ENCODE peak calls at places on chromosomes 16 and 17, in seven cellular contexts. One of them, this sample, is unnamed.

GRCh38 chr16:80580109-80580832 is 39.5 kb downstream of the DYNLRB2 start:
- DNase-seq in coronary artery: no peak
- DNase-seq in heart left ventricle: no peak
- DNase-seq in fibroblast of villous mesenchyme: peak; percentile 28
- DNase-seq in brain microvascular endothelial cell: peak; percentile 89
- DNase-seq in mesothelial cell of epicardium: no peak
- DNase-seq in A549: no peak
- DNase-seq in this sample: no peak

GRCh38 chr17:236641-237405 is 55.4 kb upstream of the DOC2B start:
- DNase-seq in coronary artery: no peak
- DNase-seq in heart left ventricle: peak; percentile 3
- DNase-seq in fibroblast of villous mesenchyme: no peak
- DNase-seq in brain microvascular endothelial cell: no peak
- DNase-seq in mesothelial cell of epicardium: no peak
- DNase-seq in A549: no peak
- DNase-seq in this sample: no peak

GRCh38 chr17:2027528-2028233 is 2.3 kb upstream of the DPH1 start:
- DNase-seq in coronary artery: no peak
- DNase-seq in heart left ventricle: no peak
- DNase-seq in fibroblast of villous mesenchyme: no peak
- DNase-seq in brain microvascular endothelial cell: no peak
- DNase-seq in mesothelial cell of epicardium: no peak
- DNase-seq in A549: no peak
- DNase-seq in this sample: no peak

GRCh38 chr17:55659661-55660060 is 63.0 kb downstream of the TMEM100 start:
- DNase-seq in coronary artery: no peak
- DNase-seq in heart left ventricle: no peak
- DNase-seq in fibroblast of villous mesenchyme: no peak
- DNase-seq in brain microvascular endothelial cell: no peak
- DNase-seq in mesothelial cell of epicardium: no peak
- DNase-seq in A549: no peak
- DNase-seq in this sample: no peak

GRCh38 chr16:31876955-31877828 is 3.6 kb downstream of the ZNF267 start:
- DNase-seq in coronary artery: no peak
- DNase-seq in heart left ventricle: no peak
- DNase-seq in fibroblast of villous mesenchyme: peak; percentile 80
- DNase-seq in brain microvascular endothelial cell: peak; percentile 86
- DNase-seq in mesothelial cell of epicardium: no peak
- DNase-seq in A549: no peak
- DNase-seq in this sample: no peak

GRCh38 chr17:37752482-37752881 is 7.6 kb upstream of the HNF1B start:
- DNase-seq in coronary artery: no peak
- DNase-seq in heart left ventricle: no peak
- DNase-seq in fibroblast of villous mesenchyme: no peak
- DNase-seq in brain microvascular endothelial cell: peak; percentile 67
- DNase-seq in mesothelial cell of epicardium: no peak
- DNase-seq in A549: peak; percentile 80
- DNase-seq in this sample: no peak

GRCh38 chr17:79544142-79544914 is 66.5 kb downstream of the RBFOX3 start:
- DNase-seq in coronary artery: no peak
- DNase-seq in heart left ventricle: no peak
- DNase-seq in fibroblast of villous mesenchyme: no peak
- DNase-seq in brain microvascular endothelial cell: no peak
- DNase-seq in mesothelial cell of epicardium: no peak
- DNase-seq in A549: no peak
- DNase-seq in this sample: no peak

GRCh38 chr17:3660311-3660891 is 8.0 kb downstream of the TAX1BP3 start:
- DNase-seq in coronary artery: no peak
- DNase-seq in heart left ventricle: no peak
- DNase-seq in fibroblast of villous mesenchyme: no peak
- DNase-seq in brain microvascular endothelial cell: no peak
- DNase-seq in mesothelial cell of epicardium: no peak
- DNase-seq in A549: no peak
- DNase-seq in this sample: no peak

GRCh38 chr16:66502020-66502913 is 47.7 kb downstream of the TK2 start:
- DNase-seq in coronary artery: no peak
- DNase-seq in heart left ventricle: no peak
- DNase-seq in fibroblast of villous mesenchyme: peak; percentile 72
- DNase-seq in brain microvascular endothelial cell: no peak
- DNase-seq in mesothelial cell of epicardium: no peak
- DNase-seq in A549: no peak
- DNase-seq in this sample: no peak

GRCh38 chr17:80781851-80782277 is 209.8 kb upstream of the CHMP6 start:
- DNase-seq in coronary artery: peak; percentile 55
- DNase-seq in heart left ventricle: no peak
- DNase-seq in fibroblast of villous mesenchyme: no peak
- DNase-seq in brain microvascular endothelial cell: no peak
- DNase-seq in mesothelial cell of epicardium: no peak
- DNase-seq in A549: no peak
- DNase-seq in this sample: no peak

GRCh38 chr16:78441298-78441697 is 341.8 kb downstream of the WWOX start:
- DNase-seq in coronary artery: no peak
- DNase-seq in heart left ventricle: no peak
- DNase-seq in fibroblast of villous mesenchyme: no peak
- DNase-seq in brain microvascular endothelial cell: no peak
- DNase-seq in mesothelial cell of epicardium: no peak
- DNase-seq in A549: no peak
- DNase-seq in this sample: no peak

GRCh38 chr16:72467157-72467759 is 295.3 kb upstream of the PMFBP1 start:
- DNase-seq in coronary artery: no peak
- DNase-seq in heart left ventricle: no peak
- DNase-seq in fibroblast of villous mesenchyme: peak; percentile 65
- DNase-seq in brain microvascular endothelial cell: peak; percentile 31
- DNase-seq in mesothelial cell of epicardium: no peak
- DNase-seq in A549: peak; percentile 2
- DNase-seq in this sample: no peak

GRCh38 chr17:66302761-66303626 is 581 bp downstream of the PRKCA start:
- DNase-seq in coronary artery: no peak
- DNase-seq in heart left ventricle: peak; percentile 61
- DNase-seq in fibroblast of villous mesenchyme: peak; percentile 60
- DNase-seq in brain microvascular endothelial cell: peak; percentile 12
- DNase-seq in mesothelial cell of epicardium: peak; percentile 20
- DNase-seq in A549: peak; percentile 58
- DNase-seq in this sample: peak; percentile 87

GRCh38 chr17:58970966-58971575 is 135.6 kb downstream of the TRIM37 start:
- DNase-seq in coronary artery: no peak
- DNase-seq in heart left ventricle: no peak
- DNase-seq in fibroblast of villous mesenchyme: no peak
- DNase-seq in brain microvascular endothelial cell: peak; percentile 31
- DNase-seq in mesothelial cell of epicardium: no peak
- DNase-seq in A549: no peak
- DNase-seq in this sample: no peak

GRCh38 chr16:64089697-64090096 is 1032.2 kb downstream of the CDH11 start:
- DNase-seq in coronary artery: no peak
- DNase-seq in heart left ventricle: no peak
- DNase-seq in fibroblast of villous mesenchyme: peak; percentile 6
- DNase-seq in brain microvascular endothelial cell: peak; percentile 23
- DNase-seq in mesothelial cell of epicardium: no peak
- DNase-seq in A549: no peak
- DNase-seq in this sample: no peak

GRCh38 chr16:72188512-72188911 is 16.6 kb upstream of the PMFBP1 start:
- DNase-seq in coronary artery: no peak
- DNase-seq in heart left ventricle: no peak
- DNase-seq in fibroblast of villous mesenchyme: no peak
- DNase-seq in brain microvascular endothelial cell: no peak
- DNase-seq in mesothelial cell of epicardium: no peak
- DNase-seq in A549: no peak
- DNase-seq in this sample: no peak

GRCh38 chr16:89190150-89190958 is 10.0 kb downstream of the SLC22A31 start:
- DNase-seq in coronary artery: no peak
- DNase-seq in heart left ventricle: no peak
- DNase-seq in fibroblast of villous mesenchyme: no peak
- DNase-seq in brain microvascular endothelial cell: no peak
- DNase-seq in mesothelial cell of epicardium: no peak
- DNase-seq in A549: no peak
- DNase-seq in this sample: no peak

GRCh38 chr17:29590979-29591736 is 1.7 kb upstream of the GIT1 start:
- DNase-seq in coronary artery: no peak
- DNase-seq in heart left ventricle: no peak
- DNase-seq in fibroblast of villous mesenchyme: no peak
- DNase-seq in brain microvascular endothelial cell: no peak
- DNase-seq in mesothelial cell of epicardium: no peak
- DNase-seq in A549: peak; percentile 91
- DNase-seq in this sample: no peak

GRCh38 chr17:16378631-16379282 is 2.1 kb upstream of the UBB start:
- DNase-seq in coronary artery: no peak
- DNase-seq in heart left ventricle: no peak
- DNase-seq in fibroblast of villous mesenchyme: no peak
- DNase-seq in brain microvascular endothelial cell: no peak
- DNase-seq in mesothelial cell of epicardium: no peak
- DNase-seq in A549: peak; percentile 64
- DNase-seq in this sample: no peak

GRCh38 chr16:12260647-12261262 is 284.2 kb downstream of the SNX29 start:
- DNase-seq in coronary artery: no peak
- DNase-seq in heart left ventricle: peak; percentile 22
- DNase-seq in fibroblast of villous mesenchyme: peak; percentile 7
- DNase-seq in brain microvascular endothelial cell: peak; percentile 68
- DNase-seq in mesothelial cell of epicardium: no peak
- DNase-seq in A549: peak; percentile 64
- DNase-seq in this sample: no peak

DNA sequence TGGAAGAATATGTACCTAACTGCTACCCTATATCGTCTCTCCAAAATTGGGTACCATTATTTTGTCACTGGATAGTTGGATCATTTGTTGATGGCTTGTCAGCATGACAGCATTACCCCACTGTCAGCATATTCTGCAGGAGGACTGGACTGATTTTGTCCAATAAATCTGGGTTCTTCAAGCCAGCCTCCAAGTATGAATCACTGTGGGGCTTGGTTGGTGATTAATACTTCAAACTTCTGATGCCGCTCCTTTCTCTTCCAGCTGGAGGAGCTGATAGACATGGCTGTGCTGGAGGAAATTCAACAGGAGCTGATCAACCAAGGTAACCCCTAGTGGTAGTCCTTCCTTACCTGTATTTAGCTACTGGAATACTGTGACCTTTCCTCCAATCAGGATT is 2.5 kb downstream of the RPAIN start:
- DNase-seq in coronary artery: no peak
- DNase-seq in heart left ventricle: no peak
- DNase-seq in fibroblast of villous mesenchyme: peak; percentile 28
- DNase-seq in brain microvascular endothelial cell: peak; percentile 67
- DNase-seq in mesothelial cell of epicardium: no peak
- DNase-seq in A549: peak; percentile 50
- DNase-seq in this sample: no peak
- TF ChIP-seq CTCF in coronary artery: no peak
- TF ChIP-seq CTCF in heart left ventricle: no peak
- TF ChIP-seq CTCF in fibroblast of villous mesenchyme: peak; percentile 5
- TF ChIP-seq CTCF in brain microvascular endothelial cell: peak; percentile 29
- TF ChIP-seq CTCF in mesothelial cell of epicardium: no peak
- TF ChIP-seq CTCF in A549: no peak
- TF ChIP-seq CTCF in this sample: no peak

GRCh38 chr16:11006666-11007065 is 62.3 kb downstream of the CLEC16A start:
- DNase-seq in coronary artery: no peak
- DNase-seq in heart left ventricle: no peak
- DNase-seq in fibroblast of villous mesenchyme: no peak
- DNase-seq in brain microvascular endothelial cell: no peak
- DNase-seq in mesothelial cell of epicardium: no peak
- DNase-seq in A549: no peak
- DNase-seq in this sample: no peak

GRCh38 chr16:11004351-11004750 is 60.0 kb downstream of the CLEC16A start:
- DNase-seq in coronary artery: no peak
- DNase-seq in heart left ventricle: no peak
- DNase-seq in fibroblast of villous mesenchyme: no peak
- DNase-seq in brain microvascular endothelial cell: no peak
- DNase-seq in mesothelial cell of epicardium: no peak
- DNase-seq in A549: no peak
- DNase-seq in this sample: no peak

GRCh38 chr16:11003141-11003540 is 58.8 kb downstream of the CLEC16A start:
- DNase-seq in coronary artery: no peak
- DNase-seq in heart left ventricle: no peak
- DNase-seq in fibroblast of villous mesenchyme: no peak
- DNase-seq in brain microvascular endothelial cell: no peak
- DNase-seq in mesothelial cell of epicardium: no peak
- DNase-seq in A549: no peak
- DNase-seq in this sample: no peak

GRCh38 chr16:11005611-11005975 is 61.2 kb downstream of the CLEC16A start:
- DNase-seq in coronary artery: no peak
- DNase-seq in heart left ventricle: no peak
- DNase-seq in fibroblast of villous mesenchyme: peak; percentile 36
- DNase-seq in brain microvascular endothelial cell: no peak
- DNase-seq in mesothelial cell of epicardium: no peak
- DNase-seq in A549: no peak
- DNase-seq in this sample: no peak

DNA sequence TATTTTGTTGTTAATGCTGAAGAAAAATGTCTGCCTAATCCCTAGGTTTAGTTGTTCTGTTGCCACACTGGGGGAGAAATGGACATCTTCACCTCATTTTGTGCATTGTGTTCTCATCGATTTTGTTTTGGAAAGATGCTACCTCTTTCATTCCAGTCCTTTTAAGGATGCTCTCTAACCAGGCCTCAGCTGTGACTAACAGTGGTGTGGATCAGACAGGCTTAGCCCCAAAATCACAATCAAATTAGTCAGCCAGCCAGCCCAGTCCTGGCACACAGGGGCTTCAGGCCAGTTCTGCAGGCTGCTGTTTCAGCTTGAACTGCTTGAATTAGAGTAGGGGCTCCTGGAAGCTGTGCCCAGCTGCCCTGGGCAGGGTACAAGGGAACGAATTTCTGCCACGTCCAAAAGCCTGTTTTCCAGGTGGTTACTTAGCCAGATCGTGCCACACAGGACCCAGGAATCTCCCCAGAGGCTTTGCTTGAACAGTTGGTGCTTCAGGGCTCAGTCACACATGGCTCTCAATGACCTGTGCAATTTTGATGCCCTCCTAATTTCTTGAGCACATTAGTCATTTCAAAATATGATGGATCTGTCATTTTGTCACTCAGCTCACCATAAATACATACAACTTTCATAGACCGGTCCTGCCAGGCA is 60.7 kb downstream of the CLEC16A start:
- DNase-seq in coronary artery: no peak
- DNase-seq in heart left ventricle: no peak
- DNase-seq in fibroblast of villous mesenchyme: peak; percentile 48
- DNase-seq in brain microvascular endothelial cell: no peak
- DNase-seq in mesothelial cell of epicardium: no peak
- DNase-seq in A549: no peak
- DNase-seq in this sample: no peak
- TF ChIP-seq CTCF in coronary artery: no peak
- TF ChIP-seq CTCF in heart left ventricle: no peak
- TF ChIP-seq CTCF in fibroblast of villous mesenchyme: no peak
- TF ChIP-seq CTCF in brain microvascular endothelial cell: no peak
- TF ChIP-seq CTCF in mesothelial cell of epicardium: no peak
- TF ChIP-seq CTCF in A549: no peak
- TF ChIP-seq CTCF in this sample: no peak

GRCh38 chr16:84048306-84048705 is 5.7 kb upstream of the SLC38A8 start:
- DNase-seq in coronary artery: no peak
- DNase-seq in heart left ventricle: no peak
- DNase-seq in fibroblast of villous mesenchyme: no peak
- DNase-seq in brain microvascular endothelial cell: no peak
- DNase-seq in mesothelial cell of epicardium: no peak
- DNase-seq in A549: no peak
- DNase-seq in this sample: no peak
- TF ChIP-seq CTCF in coronary artery: no peak
- TF ChIP-seq CTCF in heart left ventricle: no peak
- TF ChIP-seq CTCF in fibroblast of villous mesenchyme: no peak
- TF ChIP-seq CTCF in brain microvascular endothelial cell: peak; percentile 30
- TF ChIP-seq CTCF in mesothelial cell of epicardium: no peak
- TF ChIP-seq CTCF in A549: no peak
- TF ChIP-seq CTCF in this sample: no peak

GRCh38 chr17:60252459-60252858 is 102.7 kb downstream of the CA4 start:
- DNase-seq in coronary artery: no peak
- DNase-seq in heart left ventricle: no peak
- DNase-seq in fibroblast of villous mesenchyme: no peak
- DNase-seq in brain microvascular endothelial cell: no peak
- DNase-seq in mesothelial cell of epicardium: no peak
- DNase-seq in A549: no peak
- DNase-seq in this sample: no peak
- TF ChIP-seq CTCF in coronary artery: no peak
- TF ChIP-seq CTCF in heart left ventricle: no peak
- TF ChIP-seq CTCF in fibroblast of villous mesenchyme: no peak
- TF ChIP-seq CTCF in brain microvascular endothelial cell: no peak
- TF ChIP-seq CTCF in mesothelial cell of epicardium: no peak
- TF ChIP-seq CTCF in A549: no peak
- TF ChIP-seq CTCF in this sample: no peak

GRCh38 chr16:1781758-1782407 is 488 bp downstream of the SPSB3 start:
- DNase-seq in coronary artery: no peak
- DNase-seq in heart left ventricle: peak; percentile 17
- DNase-seq in fibroblast of villous mesenchyme: peak; percentile 13
- DNase-seq in brain microvascular endothelial cell: no peak
- DNase-seq in mesothelial cell of epicardium: no peak
- DNase-seq in A549: peak; percentile 35
- DNase-seq in this sample: no peak
- TF ChIP-seq CTCF in coronary artery: no peak
- TF ChIP-seq CTCF in heart left ventricle: no peak
- TF ChIP-seq CTCF in fibroblast of villous mesenchyme: no peak
- TF ChIP-seq CTCF in brain microvascular endothelial cell: peak; percentile 48
- TF ChIP-seq CTCF in mesothelial cell of epicardium: no peak
- TF ChIP-seq CTCF in A549: no peak
- TF ChIP-seq CTCF in this sample: peak; percentile 20

This sample was measured in osteocyte.